ENCODE peak calls at places on chromosomes 13 and 19, in ten cellular contexts. Y, K, Q, C, E, O, B, H, F and R are unnamed samples.
A peak's percentile ranks its signal among the peaks of the same experiment; 100 is the strongest.

GRCh38 chr13:100125946-100126345 is 37.1 kb downstream of the PCCA start:
- DNase-seq in Y (no peak), K (no peak), C (no peak), F (no peak), O (peak; percentile 36), B (no peak), Q (no peak), E (no peak), H (no peak), R (peak; percentile 8)

GRCh38 chr19:661427-662196 is 1.4 kb downstream of the RNF126 start:
- DNase-seq in C (no peak), F (no peak), B (no peak), K (no peak), H (no peak), Y (no peak), O (no peak), Q (no peak), E (peak; percentile 18), R (no peak)

GRCh38 chr13:28161370-28161769 is 23.0 kb downstream of the PAN3 start:
- DNase-seq in Y (no peak), K (no peak), O (no peak), C (no peak), B (no peak), E (peak; percentile 12), Q (no peak), H (no peak), F (peak; percentile 26), R (peak; percentile 26)

GRCh38 chr19:53182202-53182601 is 11.0 kb downstream of the ZNF665 start:
- DNase-seq in C (no peak), Y (no peak), Q (no peak), E (no peak), B (no peak), H (no peak), K (no peak), O (peak; percentile 59), F (no peak), R (no peak)

GRCh38 chr19:35027009-35027408 is 3.3 kb upstream of the SCN1B start:
- DNase-seq in F (no peak), B (no peak), K (no peak), C (no peak), Y (no peak), H (no peak), O (no peak), Q (no peak), E (no peak), R (no peak)

GRCh38 chr13:35782793-35783192 is 306.3 kb upstream of the MAB21L1 start:
- DNase-seq in F (no peak), Y (no peak), K (no peak), B (no peak), O (no peak), C (no peak), Q (no peak), H (no peak), E (no peak), R (no peak)

GRCh38 chr13:34435338-34435737 is 506.7 kb upstream of the NBEA start:
- DNase-seq in B (no peak), E (no peak), K (no peak), Q (no peak), H (no peak), C (no peak), F (peak; percentile 32), O (peak; percentile 52), Y (no peak), R (peak; percentile 12)

GRCh38 chr13:21606781-21607180 is 2.8 kb upstream of the MICU2 start:
- DNase-seq in C (no peak), Y (no peak), F (no peak), Q (no peak), H (no peak), O (no peak), B (no peak), E (no peak), K (no peak), R (no peak)

GRCh38 chr13:102038787-102039186 is 363.1 kb downstream of the FGF14 start:
- DNase-seq in E (no peak), C (no peak), Y (no peak), B (no peak), F (no peak), H (no peak), O (no peak), Q (no peak), K (no peak), R (no peak)

GRCh38 chr13:45786293-45786920 is 65.1 kb downstream of the SIAH3 start:
- DNase-seq in Q (no peak), F (no peak), Y (no peak), O (no peak), B (no peak), C (no peak), E (no peak), K (no peak), H (peak; percentile 16), R (no peak)

GRCh38 chr19:43380771-43381386 is 27.4 kb downstream of the CD177 start:
- DNase-seq in B (no peak), E (no peak), Q (no peak), K (no peak), C (no peak), O (no peak), F (no peak), H (no peak), Y (no peak), R (peak; percentile 26)

GRCh38 chr13:21071015-21071414 is 9.6 kb upstream of the LATS2 start:
- DNase-seq in H (no peak), Q (no peak), E (peak; percentile 53), B (no peak), K (no peak), C (no peak), Y (no peak), F (no peak), O (peak; percentile 48), R (no peak)

GRCh38 chr13:46894534-46894906 is 2.3 kb downstream of the HTR2A start:
- DNase-seq in C (no peak), Q (no peak), B (no peak), E (no peak), F (no peak), K (no peak), O (peak; percentile 37), H (no peak), Y (no peak), R (no peak)

GRCh38 chr19:50325310-50326100 is 3.7 kb downstream of the KCNC3 start:
- DNase-seq in E (peak; percentile 3), Y (peak; percentile 87), H (peak; percentile 46), K (no peak), Q (peak; percentile 96), O (peak; percentile 87), B (no peak), C (no peak), F (peak; percentile 47), R (no peak)

GRCh38 chr13:43573361-43573740 is 213.4 kb downstream of the ENOX1 start:
- DNase-seq in C (no peak), B (no peak), Q (no peak), K (no peak), E (no peak), H (no peak), F (peak; percentile 48), Y (no peak), O (peak; percentile 63), R (peak; percentile 40)

GRCh38 chr13:44815507-44816074 is 173.7 kb downstream of the NUFIP1 start:
- DNase-seq in H (no peak), F (peak; percentile 98), B (no peak), Y (no peak), O (peak; percentile 91), K (peak; percentile 68), C (no peak), Q (no peak), E (peak; percentile 96), R (peak; percentile 96)

GRCh38 chr13:76293346-76293745 is 592.9 kb downstream of the KCTD12 start:
- DNase-seq in K (peak; percentile 36), E (peak; percentile 85), Q (no peak), O (peak; percentile 76), H (no peak), F (peak; percentile 85), B (no peak), C (no peak), Y (no peak), R (peak; percentile 87)

GRCh38 chr19:3683405-3683865 is 16.8 kb downstream of the PIP5K1C start:
- DNase-seq in O (no peak), Y (no peak), C (no peak), E (no peak), K (no peak), H (peak; percentile 63), B (no peak), F (peak; percentile 94), Q (no peak), R (no peak)

GRCh38 chr19:18895038-18895827 is 725 bp downstream of the CERS1 start:
- DNase-seq in F (peak; percentile 34), B (no peak), O (peak; percentile 53), E (peak; percentile 24), Q (peak; percentile 85), H (no peak), C (no peak), K (no peak), Y (no peak), R (no peak)
- TF ChIP-seq CTCF in F (peak; percentile 25), B (no peak), O (peak; percentile 58), E (peak; percentile 43), Q (peak; percentile 41), H (peak; percentile 23), C (peak; percentile 52), K (peak; percentile 42), Y (peak; percentile 34), R (peak; percentile 29)

DNA sequence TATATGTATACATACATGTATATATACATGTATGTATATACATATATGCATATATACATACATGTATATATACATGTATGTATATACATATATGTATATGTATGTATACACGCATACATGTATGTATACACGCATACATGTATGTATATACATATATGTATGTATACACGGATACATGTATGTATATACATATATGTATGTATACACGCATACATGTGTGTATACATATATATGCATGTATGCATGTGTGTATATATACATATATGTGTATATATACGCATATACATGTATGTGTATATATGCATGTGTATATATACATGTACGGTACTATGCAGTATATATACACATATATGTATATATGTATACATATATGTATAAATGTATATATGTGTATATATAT is 2.6 kb upstream of the NCR1 start:
- DNase-seq in Y (no peak), C (no peak), H (no peak), F (no peak), O (no peak), Q (no peak), K (no peak), B (no peak), E (no peak), R (no peak)
- TF ChIP-seq CTCF in Y (no peak), C (no peak), H (no peak), F (no peak), O (no peak), Q (no peak), K (no peak), B (no peak), E (no peak), R (no peak)

GRCh38 chr19:5225486-5226345 is 114.9 kb downstream of the PTPRS start:
- DNase-seq in K (no peak), B (no peak), O (no peak), C (no peak), Q (no peak), E (no peak), H (no peak), F (no peak), Y (no peak), R (no peak)
- TF ChIP-seq CTCF in K (peak; percentile 52), B (peak; percentile 40), O (peak; percentile 71), C (peak; percentile 25), Q (no peak), E (peak; percentile 56), H (peak; percentile 39), F (peak; percentile 54), Y (peak; percentile 34), R (peak; percentile 57)

DNA sequence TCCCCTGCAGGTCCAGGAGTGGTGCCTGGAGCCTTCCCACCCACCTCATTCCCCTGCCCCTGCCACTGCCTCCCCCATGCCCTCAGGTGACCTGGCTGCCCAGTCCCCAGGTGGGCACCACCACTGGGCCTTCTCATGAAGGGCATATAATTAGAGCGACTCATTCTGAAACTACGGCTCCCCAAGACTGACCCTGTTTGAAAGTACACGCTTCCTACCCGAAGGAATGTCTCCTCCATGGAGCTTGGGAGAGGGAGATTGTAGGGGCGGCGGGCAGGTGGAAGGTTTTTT is 52.6 kb downstream of the GPR12 start:
- DNase-seq in Y (no peak), O (no peak), F (no peak), E (no peak), C (no peak), H (no peak), B (no peak), K (no peak), Q (peak; percentile 21), R (no peak)
- TF ChIP-seq CTCF in Y (no peak), O (peak; percentile 11), F (no peak), E (no peak), C (peak; percentile 3), H (no peak), B (no peak), K (no peak), Q (no peak), R (no peak)